ENCODE peak calls at places on chromosomes 13 and 19, in five cellular contexts. One of them, this sample, is unnamed.

GRCh38 chr19:5086725-5087439 is 118.0 kb downstream of the KDM4B start:
- DNase-seq in activated T-helper 1 cell treated with anti-CD3 and anti-CD28 coated beads, Interleukin-12 subunit alpha, Interleukin-12 subunit beta, Interleukin-2, Interleukin-4 antibody, amounts not matched to agents 30 ng/mL and 10 ng/mL and 1 ng/mL, durations not matched to agents 14 hours and 24 hours and 36 hours: no peak
- DNase-seq in WTC11: peak
- DNase-seq in stimulated activated CD4-positive, alpha-beta T cell treated with anti-CD3 and anti-CD28 coated beads, Interleukin-1b, Interleukin-23, amount 100 ng/mL, for 1 hour: no peak
- DNase-seq in AG08395: no peak
- DNase-seq in this sample: no peak

GRCh38 chr13:76991432-76991795 is 467 bp upstream of the CLN5 start:
- DNase-seq in AG08395: no peak
- DNase-seq in activated T-helper 1 cell treated with anti-CD3 and anti-CD28 coated beads, Interleukin-12 subunit alpha, Interleukin-12 subunit beta, Interleukin-2, Interleukin-4 antibody, amounts not matched to agents 30 ng/mL and 10 ng/mL and 1 ng/mL, durations not matched to agents 14 hours and 24 hours and 36 hours: peak
- DNase-seq in WTC11: no peak
- DNase-seq in stimulated activated CD4-positive, alpha-beta T cell treated with anti-CD3 and anti-CD28 coated beads, Interleukin-1b, Interleukin-23, amount 100 ng/mL, for 1 hour: peak
- DNase-seq in this sample: peak

GRCh38 chr19:17497149-17497798 is 14.2 kb upstream of the PGLS start:
- DNase-seq in activated T-helper 1 cell treated with anti-CD3 and anti-CD28 coated beads, Interleukin-12 subunit alpha, Interleukin-12 subunit beta, Interleukin-2, Interleukin-4 antibody, amounts not matched to agents 30 ng/mL and 10 ng/mL and 1 ng/mL, durations not matched to agents 14 hours and 24 hours and 36 hours: no peak
- DNase-seq in WTC11: peak
- DNase-seq in stimulated activated CD4-positive, alpha-beta T cell treated with anti-CD3 and anti-CD28 coated beads, Interleukin-1b, Interleukin-23, amount 100 ng/mL, for 1 hour: no peak
- DNase-seq in AG08395: no peak
- DNase-seq in this sample: no peak

GRCh38 chr19:40465025-40465780 is at the start of gene BLVRB:
- DNase-seq in activated T-helper 1 cell treated with anti-CD3 and anti-CD28 coated beads, Interleukin-12 subunit alpha, Interleukin-12 subunit beta, Interleukin-2, Interleukin-4 antibody, amounts not matched to agents 30 ng/mL and 10 ng/mL and 1 ng/mL, durations not matched to agents 14 hours and 24 hours and 36 hours: peak
- DNase-seq in stimulated activated CD4-positive, alpha-beta T cell treated with anti-CD3 and anti-CD28 coated beads, Interleukin-1b, Interleukin-23, amount 100 ng/mL, for 1 hour: no peak
- DNase-seq in WTC11: no peak
- DNase-seq in AG08395: peak
- DNase-seq in this sample: peak

GRCh38 chr13:27923794-27924528 is 4.2 kb downstream of the PDX1 start:
- DNase-seq in stimulated activated CD4-positive, alpha-beta T cell treated with anti-CD3 and anti-CD28 coated beads, Interleukin-1b, Interleukin-23, amount 100 ng/mL, for 1 hour: no peak
- DNase-seq in AG08395: no peak
- DNase-seq in activated T-helper 1 cell treated with anti-CD3 and anti-CD28 coated beads, Interleukin-12 subunit alpha, Interleukin-12 subunit beta, Interleukin-2, Interleukin-4 antibody, amounts not matched to agents 30 ng/mL and 10 ng/mL and 1 ng/mL, durations not matched to agents 14 hours and 24 hours and 36 hours: no peak
- DNase-seq in WTC11: peak
- DNase-seq in this sample: no peak

GRCh38 chr19:38736036-38736412 is 8.2 kb downstream of the CAPN12 start:
- DNase-seq in AG08395: no peak
- DNase-seq in stimulated activated CD4-positive, alpha-beta T cell treated with anti-CD3 and anti-CD28 coated beads, Interleukin-1b, Interleukin-23, amount 100 ng/mL, for 1 hour: no peak
- DNase-seq in activated T-helper 1 cell treated with anti-CD3 and anti-CD28 coated beads, Interleukin-12 subunit alpha, Interleukin-12 subunit beta, Interleukin-2, Interleukin-4 antibody, amounts not matched to agents 30 ng/mL and 10 ng/mL and 1 ng/mL, durations not matched to agents 14 hours and 24 hours and 36 hours: peak
- DNase-seq in WTC11: peak
- DNase-seq in this sample: no peak

GRCh38 chr13:110113284-110113764 is 193.6 kb downstream of the COL4A1 start:
- DNase-seq in WTC11: no peak
- DNase-seq in activated T-helper 1 cell treated with anti-CD3 and anti-CD28 coated beads, Interleukin-12 subunit alpha, Interleukin-12 subunit beta, Interleukin-2, Interleukin-4 antibody, amounts not matched to agents 30 ng/mL and 10 ng/mL and 1 ng/mL, durations not matched to agents 14 hours and 24 hours and 36 hours: no peak
- DNase-seq in stimulated activated CD4-positive, alpha-beta T cell treated with anti-CD3 and anti-CD28 coated beads, Interleukin-1b, Interleukin-23, amount 100 ng/mL, for 1 hour: no peak
- DNase-seq in AG08395: peak
- DNase-seq in this sample: peak

GRCh38 chr19:14410775-14411134 is 8.4 kb downstream of the DDX39A start:
- DNase-seq in AG08395: no peak
- DNase-seq in WTC11: no peak
- DNase-seq in stimulated activated CD4-positive, alpha-beta T cell treated with anti-CD3 and anti-CD28 coated beads, Interleukin-1b, Interleukin-23, amount 100 ng/mL, for 1 hour: no peak
- DNase-seq in activated T-helper 1 cell treated with anti-CD3 and anti-CD28 coated beads, Interleukin-12 subunit alpha, Interleukin-12 subunit beta, Interleukin-2, Interleukin-4 antibody, amounts not matched to agents 30 ng/mL and 10 ng/mL and 1 ng/mL, durations not matched to agents 14 hours and 24 hours and 36 hours: no peak
- DNase-seq in this sample: no peak

GRCh38 chr13:40187836-40188591 is 478.4 kb downstream of the FOXO1 start:
- DNase-seq in WTC11: no peak
- DNase-seq in stimulated activated CD4-positive, alpha-beta T cell treated with anti-CD3 and anti-CD28 coated beads, Interleukin-1b, Interleukin-23, amount 100 ng/mL, for 1 hour: no peak
- DNase-seq in activated T-helper 1 cell treated with anti-CD3 and anti-CD28 coated beads, Interleukin-12 subunit alpha, Interleukin-12 subunit beta, Interleukin-2, Interleukin-4 antibody, amounts not matched to agents 30 ng/mL and 10 ng/mL and 1 ng/mL, durations not matched to agents 14 hours and 24 hours and 36 hours: peak
- DNase-seq in AG08395: no peak
- DNase-seq in this sample: no peak

GRCh38 chr19:44702551-44703176 is 3.7 kb downstream of the CEACAM16 start:
- DNase-seq in AG08395: no peak
- DNase-seq in stimulated activated CD4-positive, alpha-beta T cell treated with anti-CD3 and anti-CD28 coated beads, Interleukin-1b, Interleukin-23, amount 100 ng/mL, for 1 hour: no peak
- DNase-seq in activated T-helper 1 cell treated with anti-CD3 and anti-CD28 coated beads, Interleukin-12 subunit alpha, Interleukin-12 subunit beta, Interleukin-2, Interleukin-4 antibody, amounts not matched to agents 30 ng/mL and 10 ng/mL and 1 ng/mL, durations not matched to agents 14 hours and 24 hours and 36 hours: no peak
- DNase-seq in WTC11: no peak
- DNase-seq in this sample: no peak

GRCh38 chr19:7998081-7998480 is 7.4 kb downstream of the ELAVL1 start:
- DNase-seq in AG08395: no peak
- DNase-seq in WTC11: no peak
- DNase-seq in stimulated activated CD4-positive, alpha-beta T cell treated with anti-CD3 and anti-CD28 coated beads, Interleukin-1b, Interleukin-23, amount 100 ng/mL, for 1 hour: no peak
- DNase-seq in activated T-helper 1 cell treated with anti-CD3 and anti-CD28 coated beads, Interleukin-12 subunit alpha, Interleukin-12 subunit beta, Interleukin-2, Interleukin-4 antibody, amounts not matched to agents 30 ng/mL and 10 ng/mL and 1 ng/mL, durations not matched to agents 14 hours and 24 hours and 36 hours: no peak
- DNase-seq in this sample: peak

GRCh38 chr13:108342369-108343289 is 73.1 kb downstream of the TNFSF13B start:
- DNase-seq in WTC11: no peak
- DNase-seq in AG08395: peak
- DNase-seq in stimulated activated CD4-positive, alpha-beta T cell treated with anti-CD3 and anti-CD28 coated beads, Interleukin-1b, Interleukin-23, amount 100 ng/mL, for 1 hour: no peak
- DNase-seq in activated T-helper 1 cell treated with anti-CD3 and anti-CD28 coated beads, Interleukin-12 subunit alpha, Interleukin-12 subunit beta, Interleukin-2, Interleukin-4 antibody, amounts not matched to agents 30 ng/mL and 10 ng/mL and 1 ng/mL, durations not matched to agents 14 hours and 24 hours and 36 hours: no peak
- DNase-seq in this sample: peak

GRCh38 chr13:21504379-21504778 is 45.3 kb upstream of the ZDHHC20 start:
- DNase-seq in AG08395: no peak
- DNase-seq in stimulated activated CD4-positive, alpha-beta T cell treated with anti-CD3 and anti-CD28 coated beads, Interleukin-1b, Interleukin-23, amount 100 ng/mL, for 1 hour: no peak
- DNase-seq in WTC11: no peak
- DNase-seq in activated T-helper 1 cell treated with anti-CD3 and anti-CD28 coated beads, Interleukin-12 subunit alpha, Interleukin-12 subunit beta, Interleukin-2, Interleukin-4 antibody, amounts not matched to agents 30 ng/mL and 10 ng/mL and 1 ng/mL, durations not matched to agents 14 hours and 24 hours and 36 hours: no peak
- DNase-seq in this sample: no peak

GRCh38 chr13:63631006-63631405 is 2215.4 kb upstream of the PCDH20 start:
- DNase-seq in WTC11: no peak
- DNase-seq in stimulated activated CD4-positive, alpha-beta T cell treated with anti-CD3 and anti-CD28 coated beads, Interleukin-1b, Interleukin-23, amount 100 ng/mL, for 1 hour: no peak
- DNase-seq in activated T-helper 1 cell treated with anti-CD3 and anti-CD28 coated beads, Interleukin-12 subunit alpha, Interleukin-12 subunit beta, Interleukin-2, Interleukin-4 antibody, amounts not matched to agents 30 ng/mL and 10 ng/mL and 1 ng/mL, durations not matched to agents 14 hours and 24 hours and 36 hours: no peak
- DNase-seq in AG08395: no peak
- DNase-seq in this sample: no peak

GRCh38 chr19:48955308-48955958 is 758 bp downstream of the BAX start:
- DNase-seq in stimulated activated CD4-positive, alpha-beta T cell treated with anti-CD3 and anti-CD28 coated beads, Interleukin-1b, Interleukin-23, amount 100 ng/mL, for 1 hour: no peak
- DNase-seq in WTC11: no peak
- DNase-seq in activated T-helper 1 cell treated with anti-CD3 and anti-CD28 coated beads, Interleukin-12 subunit alpha, Interleukin-12 subunit beta, Interleukin-2, Interleukin-4 antibody, amounts not matched to agents 30 ng/mL and 10 ng/mL and 1 ng/mL, durations not matched to agents 14 hours and 24 hours and 36 hours: no peak
- DNase-seq in AG08395: no peak
- DNase-seq in this sample: no peak

GRCh38 chr19:31356587-31357314 is 7.5 kb upstream of the TSHZ3 start:
- DNase-seq in WTC11: peak
- DNase-seq in activated T-helper 1 cell treated with anti-CD3 and anti-CD28 coated beads, Interleukin-12 subunit alpha, Interleukin-12 subunit beta, Interleukin-2, Interleukin-4 antibody, amounts not matched to agents 30 ng/mL and 10 ng/mL and 1 ng/mL, durations not matched to agents 14 hours and 24 hours and 36 hours: peak
- DNase-seq in stimulated activated CD4-positive, alpha-beta T cell treated with anti-CD3 and anti-CD28 coated beads, Interleukin-1b, Interleukin-23, amount 100 ng/mL, for 1 hour: peak
- DNase-seq in AG08395: no peak
- DNase-seq in this sample: no peak

GRCh38 chr19:35009424-35010415 is 9.6 kb downstream of the GRAMD1A start:
- DNase-seq in WTC11: no peak
- DNase-seq in stimulated activated CD4-positive, alpha-beta T cell treated with anti-CD3 and anti-CD28 coated beads, Interleukin-1b, Interleukin-23, amount 100 ng/mL, for 1 hour: no peak
- DNase-seq in activated T-helper 1 cell treated with anti-CD3 and anti-CD28 coated beads, Interleukin-12 subunit alpha, Interleukin-12 subunit beta, Interleukin-2, Interleukin-4 antibody, amounts not matched to agents 30 ng/mL and 10 ng/mL and 1 ng/mL, durations not matched to agents 14 hours and 24 hours and 36 hours: no peak
- DNase-seq in AG08395: no peak
- DNase-seq in this sample: no peak

GRCh38 chr19:11256189-11256588 is 6.1 kb downstream of the DOCK6 start:
- DNase-seq in stimulated activated CD4-positive, alpha-beta T cell treated with anti-CD3 and anti-CD28 coated beads, Interleukin-1b, Interleukin-23, amount 100 ng/mL, for 1 hour: no peak
- DNase-seq in activated T-helper 1 cell treated with anti-CD3 and anti-CD28 coated beads, Interleukin-12 subunit alpha, Interleukin-12 subunit beta, Interleukin-2, Interleukin-4 antibody, amounts not matched to agents 30 ng/mL and 10 ng/mL and 1 ng/mL, durations not matched to agents 14 hours and 24 hours and 36 hours: no peak
- DNase-seq in WTC11: no peak
- DNase-seq in AG08395: no peak
- DNase-seq in this sample: peak

GRCh38 chr13:50365683-50366391 is 350.6 kb downstream of the KCNRG start:
- DNase-seq in activated T-helper 1 cell treated with anti-CD3 and anti-CD28 coated beads, Interleukin-12 subunit alpha, Interleukin-12 subunit beta, Interleukin-2, Interleukin-4 antibody, amounts not matched to agents 30 ng/mL and 10 ng/mL and 1 ng/mL, durations not matched to agents 14 hours and 24 hours and 36 hours: peak
- DNase-seq in AG08395: no peak
- DNase-seq in WTC11: no peak
- DNase-seq in stimulated activated CD4-positive, alpha-beta T cell treated with anti-CD3 and anti-CD28 coated beads, Interleukin-1b, Interleukin-23, amount 100 ng/mL, for 1 hour: peak
- DNase-seq in this sample: no peak

GRCh38 chr19:3359850-3360493 is 6.4 kb upstream of the NFIC start:
- DNase-seq in WTC11: no peak
- DNase-seq in stimulated activated CD4-positive, alpha-beta T cell treated with anti-CD3 and anti-CD28 coated beads, Interleukin-1b, Interleukin-23, amount 100 ng/mL, for 1 hour: no peak
- DNase-seq in AG08395: no peak
- DNase-seq in activated T-helper 1 cell treated with anti-CD3 and anti-CD28 coated beads, Interleukin-12 subunit alpha, Interleukin-12 subunit beta, Interleukin-2, Interleukin-4 antibody, amounts not matched to agents 30 ng/mL and 10 ng/mL and 1 ng/mL, durations not matched to agents 14 hours and 24 hours and 36 hours: no peak
- DNase-seq in this sample: peak

GRCh38 chr13:75693227-75693626 is 57.1 kb downstream of the LMO7 start:
- DNase-seq in stimulated activated CD4-positive, alpha-beta T cell treated with anti-CD3 and anti-CD28 coated beads, Interleukin-1b, Interleukin-23, amount 100 ng/mL, for 1 hour: no peak
- DNase-seq in WTC11: no peak
- DNase-seq in AG08395: no peak
- DNase-seq in activated T-helper 1 cell treated with anti-CD3 and anti-CD28 coated beads, Interleukin-12 subunit alpha, Interleukin-12 subunit beta, Interleukin-2, Interleukin-4 antibody, amounts not matched to agents 30 ng/mL and 10 ng/mL and 1 ng/mL, durations not matched to agents 14 hours and 24 hours and 36 hours: no peak
- DNase-seq in this sample: no peak

GRCh38 chr19:19275166-19275565 is 2.1 kb upstream of the TM6SF2 start:
- DNase-seq in stimulated activated CD4-positive, alpha-beta T cell treated with anti-CD3 and anti-CD28 coated beads, Interleukin-1b, Interleukin-23, amount 100 ng/mL, for 1 hour: no peak
- DNase-seq in WTC11: no peak
- DNase-seq in activated T-helper 1 cell treated with anti-CD3 and anti-CD28 coated beads, Interleukin-12 subunit alpha, Interleukin-12 subunit beta, Interleukin-2, Interleukin-4 antibody, amounts not matched to agents 30 ng/mL and 10 ng/mL and 1 ng/mL, durations not matched to agents 14 hours and 24 hours and 36 hours: no peak
- DNase-seq in AG08395: no peak
- DNase-seq in this sample: no peak

GRCh38 chr13:102317593-102317992 is 84.3 kb downstream of the FGF14 start:
- DNase-seq in stimulated activated CD4-positive, alpha-beta T cell treated with anti-CD3 and anti-CD28 coated beads, Interleukin-1b, Interleukin-23, amount 100 ng/mL, for 1 hour: no peak
- DNase-seq in AG08395: no peak
- DNase-seq in activated T-helper 1 cell treated with anti-CD3 and anti-CD28 coated beads, Interleukin-12 subunit alpha, Interleukin-12 subunit beta, Interleukin-2, Interleukin-4 antibody, amounts not matched to agents 30 ng/mL and 10 ng/mL and 1 ng/mL, durations not matched to agents 14 hours and 24 hours and 36 hours: no peak
- DNase-seq in WTC11: no peak
- DNase-seq in this sample: no peak

GRCh38 chr13:52846567-52847321 is 1.7 kb downstream of the PCDH8 start:
- DNase-seq in WTC11: peak
- DNase-seq in activated T-helper 1 cell treated with anti-CD3 and anti-CD28 coated beads, Interleukin-12 subunit alpha, Interleukin-12 subunit beta, Interleukin-2, Interleukin-4 antibody, amounts not matched to agents 30 ng/mL and 10 ng/mL and 1 ng/mL, durations not matched to agents 14 hours and 24 hours and 36 hours: peak
- DNase-seq in AG08395: peak
- DNase-seq in stimulated activated CD4-positive, alpha-beta T cell treated with anti-CD3 and anti-CD28 coated beads, Interleukin-1b, Interleukin-23, amount 100 ng/mL, for 1 hour: no peak
- DNase-seq in this sample: no peak

GRCh38 chr13:106354961-106355360 is 180.5 kb downstream of the EFNB2 start:
- DNase-seq in AG08395: no peak
- DNase-seq in activated T-helper 1 cell treated with anti-CD3 and anti-CD28 coated beads, Interleukin-12 subunit alpha, Interleukin-12 subunit beta, Interleukin-2, Interleukin-4 antibody, amounts not matched to agents 30 ng/mL and 10 ng/mL and 1 ng/mL, durations not matched to agents 14 hours and 24 hours and 36 hours: no peak
- DNase-seq in stimulated activated CD4-positive, alpha-beta T cell treated with anti-CD3 and anti-CD28 coated beads, Interleukin-1b, Interleukin-23, amount 100 ng/mL, for 1 hour: no peak
- DNase-seq in WTC11: no peak
- DNase-seq in this sample: no peak

GRCh38 chr13:113437408-113438010 is 15.8 kb downstream of the ADPRHL1 start:
- DNase-seq in stimulated activated CD4-positive, alpha-beta T cell treated with anti-CD3 and anti-CD28 coated beads, Interleukin-1b, Interleukin-23, amount 100 ng/mL, for 1 hour: no peak
- DNase-seq in WTC11: no peak
- DNase-seq in activated T-helper 1 cell treated with anti-CD3 and anti-CD28 coated beads, Interleukin-12 subunit alpha, Interleukin-12 subunit beta, Interleukin-2, Interleukin-4 antibody, amounts not matched to agents 30 ng/mL and 10 ng/mL and 1 ng/mL, durations not matched to agents 14 hours and 24 hours and 36 hours: no peak
- DNase-seq in AG08395: no peak
- DNase-seq in this sample: no peak

GRCh38 chr19:10467104-10467706 is 36.0 kb downstream of the KEAP1 start:
- DNase-seq in WTC11: no peak
- DNase-seq in activated T-helper 1 cell treated with anti-CD3 and anti-CD28 coated beads, Interleukin-12 subunit alpha, Interleukin-12 subunit beta, Interleukin-2, Interleukin-4 antibody, amounts not matched to agents 30 ng/mL and 10 ng/mL and 1 ng/mL, durations not matched to agents 14 hours and 24 hours and 36 hours: no peak
- DNase-seq in AG08395: no peak
- DNase-seq in stimulated activated CD4-positive, alpha-beta T cell treated with anti-CD3 and anti-CD28 coated beads, Interleukin-1b, Interleukin-23, amount 100 ng/mL, for 1 hour: no peak
- DNase-seq in this sample: no peak

GRCh38 chr13:25764378-25764777 is 287.4 kb downstream of the SHISA2 start:
- DNase-seq in activated T-helper 1 cell treated with anti-CD3 and anti-CD28 coated beads, Interleukin-12 subunit alpha, Interleukin-12 subunit beta, Interleukin-2, Interleukin-4 antibody, amounts not matched to agents 30 ng/mL and 10 ng/mL and 1 ng/mL, durations not matched to agents 14 hours and 24 hours and 36 hours: no peak
- DNase-seq in stimulated activated CD4-positive, alpha-beta T cell treated with anti-CD3 and anti-CD28 coated beads, Interleukin-1b, Interleukin-23, amount 100 ng/mL, for 1 hour: no peak
- DNase-seq in AG08395: no peak
- DNase-seq in WTC11: peak
- DNase-seq in this sample: no peak

GRCh38 chr19:15072930-15073647 is 8.9 kb upstream of the OR1I1 start:
- DNase-seq in activated T-helper 1 cell treated with anti-CD3 and anti-CD28 coated beads, Interleukin-12 subunit alpha, Interleukin-12 subunit beta, Interleukin-2, Interleukin-4 antibody, amounts not matched to agents 30 ng/mL and 10 ng/mL and 1 ng/mL, durations not matched to agents 14 hours and 24 hours and 36 hours: no peak
- DNase-seq in WTC11: peak
- DNase-seq in stimulated activated CD4-positive, alpha-beta T cell treated with anti-CD3 and anti-CD28 coated beads, Interleukin-1b, Interleukin-23, amount 100 ng/mL, for 1 hour: no peak
- DNase-seq in AG08395: no peak
- DNase-seq in this sample: no peak

GRCh38 chr19:48553676-48554384 is 1.9 kb downstream of the SULT2B1 start:
- DNase-seq in stimulated activated CD4-positive, alpha-beta T cell treated with anti-CD3 and anti-CD28 coated beads, Interleukin-1b, Interleukin-23, amount 100 ng/mL, for 1 hour: no peak
- DNase-seq in WTC11: peak
- DNase-seq in activated T-helper 1 cell treated with anti-CD3 and anti-CD28 coated beads, Interleukin-12 subunit alpha, Interleukin-12 subunit beta, Interleukin-2, Interleukin-4 antibody, amounts not matched to agents 30 ng/mL and 10 ng/mL and 1 ng/mL, durations not matched to agents 14 hours and 24 hours and 36 hours: no peak
- DNase-seq in AG08395: peak
- DNase-seq in this sample: no peak

GRCh38 chr13:39100996-39101751 is 62.9 kb downstream of the NHLRC3 start:
- DNase-seq in AG08395: no peak
- DNase-seq in WTC11: no peak
- DNase-seq in activated T-helper 1 cell treated with anti-CD3 and anti-CD28 coated beads, Interleukin-12 subunit alpha, Interleukin-12 subunit beta, Interleukin-2, Interleukin-4 antibody, amounts not matched to agents 30 ng/mL and 10 ng/mL and 1 ng/mL, durations not matched to agents 14 hours and 24 hours and 36 hours: no peak
- DNase-seq in stimulated activated CD4-positive, alpha-beta T cell treated with anti-CD3 and anti-CD28 coated beads, Interleukin-1b, Interleukin-23, amount 100 ng/mL, for 1 hour: no peak
- DNase-seq in this sample: peak

GRCh38 chr13:97000295-97000925 is 6.1 kb upstream of the OXGR1 start:
- DNase-seq in activated T-helper 1 cell treated with anti-CD3 and anti-CD28 coated beads, Interleukin-12 subunit alpha, Interleukin-12 subunit beta, Interleukin-2, Interleukin-4 antibody, amounts not matched to agents 30 ng/mL and 10 ng/mL and 1 ng/mL, durations not matched to agents 14 hours and 24 hours and 36 hours: no peak
- DNase-seq in AG08395: peak
- DNase-seq in WTC11: no peak
- DNase-seq in stimulated activated CD4-positive, alpha-beta T cell treated with anti-CD3 and anti-CD28 coated beads, Interleukin-1b, Interleukin-23, amount 100 ng/mL, for 1 hour: no peak
- DNase-seq in this sample: no peak